ENCODE peak calls at places on chromosome 20, in ten cellular contexts. One of them, this sample, is unnamed.

GRCh38 chr20:3777726-3778629 is 3.3 kb downstream of the SPEF1 start:
- DNase-seq in AG09319: no peak
- DNase-seq in GM23338: peak
- DNase-seq in glutamatergic neuron: peak
- DNase-seq in body of pancreas: peak
- DNase-seq in adrenal gland: no peak
- DNase-seq in left lung: peak
- DNase-seq in ovary: peak
- DNase-seq in suprapubic skin: no peak
- DNase-seq in brain microvascular endothelial cell: peak
- DNase-seq in this sample: no peak

GRCh38 chr20:62319346-62319909 is 16.6 kb downstream of the ADRM1 start:
- DNase-seq in AG09319: no peak
- DNase-seq in GM23338: no peak
- DNase-seq in glutamatergic neuron: no peak
- DNase-seq in body of pancreas: no peak
- DNase-seq in adrenal gland: no peak
- DNase-seq in left lung: peak
- DNase-seq in ovary: no peak
- DNase-seq in suprapubic skin: no peak
- DNase-seq in brain microvascular endothelial cell: no peak
- DNase-seq in this sample: no peak

GRCh38 chr20:15162061-15162740 is 824.8 kb upstream of the FLRT3 start:
- DNase-seq in AG09319: no peak
- DNase-seq in GM23338: no peak
- DNase-seq in glutamatergic neuron: no peak
- DNase-seq in body of pancreas: no peak
- DNase-seq in adrenal gland: no peak
- DNase-seq in left lung: no peak
- DNase-seq in ovary: no peak
- DNase-seq in suprapubic skin: no peak
- DNase-seq in brain microvascular endothelial cell: no peak
- DNase-seq in this sample: no peak

GRCh38 chr20:39291301-39291700 is 329.2 kb downstream of the DHX35 start:
- DNase-seq in AG09319: no peak
- DNase-seq in GM23338: no peak
- DNase-seq in glutamatergic neuron: no peak
- DNase-seq in body of pancreas: peak
- DNase-seq in adrenal gland: peak
- DNase-seq in left lung: no peak
- DNase-seq in ovary: no peak
- DNase-seq in suprapubic skin: no peak
- DNase-seq in brain microvascular endothelial cell: no peak
- DNase-seq in this sample: no peak

GRCh38 chr20:9912858-9913434 is 74.1 kb upstream of the PAK5 start:
- DNase-seq in AG09319: peak
- DNase-seq in GM23338: peak
- DNase-seq in glutamatergic neuron: peak
- DNase-seq in body of pancreas: peak
- DNase-seq in adrenal gland: peak
- DNase-seq in left lung: no peak
- DNase-seq in ovary: no peak
- DNase-seq in suprapubic skin: no peak
- DNase-seq in brain microvascular endothelial cell: peak
- DNase-seq in this sample: no peak

GRCh38 chr20:41367393-41367695 is 726 bp upstream of the EMILIN3 start:
- DNase-seq in AG09319: no peak
- DNase-seq in GM23338: peak
- DNase-seq in glutamatergic neuron: no peak
- DNase-seq in body of pancreas: no peak
- DNase-seq in adrenal gland: no peak
- DNase-seq in left lung: no peak
- DNase-seq in ovary: no peak
- DNase-seq in suprapubic skin: no peak
- DNase-seq in brain microvascular endothelial cell: no peak
- DNase-seq in this sample: no peak

GRCh38 chr20:32570401-32571190 is 14.5 kb downstream of the NOL4L start:
- DNase-seq in AG09319: no peak
- DNase-seq in GM23338: peak
- DNase-seq in glutamatergic neuron: no peak
- DNase-seq in body of pancreas: peak
- DNase-seq in adrenal gland: no peak
- DNase-seq in left lung: no peak
- DNase-seq in ovary: no peak
- DNase-seq in suprapubic skin: no peak
- DNase-seq in brain microvascular endothelial cell: peak
- DNase-seq in this sample: no peak

GRCh38 chr20:63050406-63050805 is 43.6 kb upstream of the BHLHE23 start:
- DNase-seq in AG09319: no peak
- DNase-seq in GM23338: no peak
- DNase-seq in glutamatergic neuron: peak
- DNase-seq in body of pancreas: no peak
- DNase-seq in adrenal gland: no peak
- DNase-seq in left lung: peak
- DNase-seq in ovary: no peak
- DNase-seq in suprapubic skin: no peak
- DNase-seq in brain microvascular endothelial cell: no peak
- DNase-seq in this sample: no peak

GRCh38 chr20:16263582-16263981 is 309.7 kb downstream of the KIF16B start:
- DNase-seq in AG09319: no peak
- DNase-seq in GM23338: no peak
- DNase-seq in glutamatergic neuron: no peak
- DNase-seq in body of pancreas: no peak
- DNase-seq in adrenal gland: no peak
- DNase-seq in left lung: no peak
- DNase-seq in ovary: no peak
- DNase-seq in suprapubic skin: no peak
- DNase-seq in brain microvascular endothelial cell: no peak
- DNase-seq in this sample: no peak

DNA sequence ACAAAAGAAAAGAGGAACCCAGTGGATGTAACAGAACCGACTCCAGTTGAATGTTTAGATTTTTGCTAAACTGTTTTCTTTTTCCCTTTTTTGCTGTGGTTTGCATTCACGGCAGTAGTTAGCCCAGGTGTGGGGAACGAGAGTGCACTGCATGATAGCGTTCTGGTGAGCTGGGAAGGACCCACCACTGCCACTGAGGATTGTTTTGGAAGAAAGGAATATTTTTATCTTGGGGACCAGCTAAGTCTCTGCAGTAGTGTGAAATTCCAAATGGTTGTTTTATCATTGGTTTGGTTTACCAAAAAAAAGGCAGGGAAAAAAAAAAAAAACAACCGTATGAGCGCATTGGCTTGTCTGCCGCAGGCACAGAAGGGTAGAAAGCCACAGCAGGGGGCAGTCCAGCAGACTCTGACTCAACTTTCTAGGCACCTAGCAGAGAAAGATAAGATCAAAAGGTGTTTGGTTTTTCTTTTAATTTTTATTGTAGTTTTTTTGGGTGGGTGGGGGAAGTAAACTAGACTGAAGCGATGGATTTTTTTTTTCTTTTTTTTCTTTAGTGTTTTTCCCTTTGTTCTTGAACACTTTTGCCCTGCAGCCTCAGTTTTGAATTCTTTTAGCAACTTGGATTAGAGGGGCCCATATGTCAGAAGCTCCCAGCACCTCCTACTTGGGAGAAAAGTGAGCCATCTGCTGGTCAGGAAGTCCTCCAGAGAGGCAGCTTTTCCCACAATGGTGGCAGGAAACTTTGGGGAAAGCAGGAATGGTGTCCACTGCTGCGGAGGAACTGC is 13.5 kb upstream of the RAB5IF start:
- DNase-seq in AG09319: no peak
- DNase-seq in GM23338: peak
- DNase-seq in glutamatergic neuron: no peak
- DNase-seq in body of pancreas: peak
- DNase-seq in adrenal gland: no peak
- DNase-seq in left lung: no peak
- DNase-seq in ovary: no peak
- DNase-seq in suprapubic skin: no peak
- DNase-seq in brain microvascular endothelial cell: no peak
- DNase-seq in this sample: no peak
- TF ChIP-seq CTCF in AG09319: peak
- TF ChIP-seq CTCF in GM23338: peak
- TF ChIP-seq CTCF in glutamatergic neuron: no peak
- TF ChIP-seq CTCF in body of pancreas: peak
- TF ChIP-seq CTCF in adrenal gland: peak
- TF ChIP-seq CTCF in left lung: peak
- TF ChIP-seq CTCF in ovary: peak
- TF ChIP-seq CTCF in suprapubic skin: no peak
- TF ChIP-seq CTCF in brain microvascular endothelial cell: peak
- TF ChIP-seq CTCF in this sample: no peak

DNA sequence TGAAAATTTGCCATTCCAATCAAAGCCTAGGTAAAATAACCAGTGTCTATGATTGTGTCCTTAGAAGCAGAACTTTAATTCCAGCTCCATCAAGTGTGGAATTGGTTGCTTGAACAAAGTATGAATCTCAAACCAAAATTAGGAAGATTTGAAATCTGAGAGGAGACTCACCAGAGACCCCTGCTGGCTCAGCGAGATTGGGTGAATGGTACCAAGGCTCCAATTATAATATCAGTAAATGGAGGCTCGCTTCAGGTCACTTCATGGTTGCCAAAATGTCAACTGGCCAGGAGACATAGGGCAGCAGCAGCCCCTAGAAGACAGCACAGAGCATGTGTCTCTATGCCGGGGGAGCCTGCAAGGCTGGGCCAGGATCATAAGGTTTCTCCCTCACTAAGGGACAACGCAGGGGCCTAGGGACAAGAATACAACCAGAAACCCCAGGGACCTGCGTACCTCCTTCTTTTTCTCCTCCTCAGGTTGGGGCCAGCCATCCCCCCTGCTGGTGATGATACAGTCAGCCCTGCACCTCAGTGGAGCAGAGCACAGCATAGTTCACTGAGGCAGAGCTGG is 14.0 kb downstream of the RBL1 start:
- DNase-seq in AG09319: no peak
- DNase-seq in GM23338: peak
- DNase-seq in glutamatergic neuron: peak
- DNase-seq in body of pancreas: no peak
- DNase-seq in adrenal gland: peak
- DNase-seq in left lung: no peak
- DNase-seq in ovary: no peak
- DNase-seq in suprapubic skin: no peak
- DNase-seq in brain microvascular endothelial cell: peak
- DNase-seq in this sample: no peak
- TF ChIP-seq CTCF in AG09319: peak
- TF ChIP-seq CTCF in GM23338: peak
- TF ChIP-seq CTCF in glutamatergic neuron: peak
- TF ChIP-seq CTCF in body of pancreas: peak
- TF ChIP-seq CTCF in adrenal gland: peak
- TF ChIP-seq CTCF in left lung: peak
- TF ChIP-seq CTCF in ovary: no peak
- TF ChIP-seq CTCF in suprapubic skin: no peak
- TF ChIP-seq CTCF in brain microvascular endothelial cell: peak
- TF ChIP-seq CTCF in this sample: no peak

GRCh38 chr20:57711311-57711712 is 1.5 kb upstream of the PMEPA1 start:
- DNase-seq in AG09319: no peak
- DNase-seq in GM23338: no peak
- DNase-seq in glutamatergic neuron: no peak
- DNase-seq in body of pancreas: peak
- DNase-seq in adrenal gland: no peak
- DNase-seq in left lung: no peak
- DNase-seq in ovary: no peak
- DNase-seq in suprapubic skin: no peak
- DNase-seq in brain microvascular endothelial cell: no peak
- DNase-seq in this sample: no peak

GRCh38 chr20:57711826-57712225 is 2.0 kb upstream of the PMEPA1 start:
- DNase-seq in AG09319: no peak
- DNase-seq in GM23338: no peak
- DNase-seq in glutamatergic neuron: no peak
- DNase-seq in body of pancreas: no peak
- DNase-seq in adrenal gland: no peak
- DNase-seq in left lung: no peak
- DNase-seq in ovary: no peak
- DNase-seq in suprapubic skin: no peak
- DNase-seq in brain microvascular endothelial cell: no peak
- DNase-seq in this sample: no peak

GRCh38 chr20:57708694-57709673 is 831 bp downstream of the PMEPA1 start:
- DNase-seq in AG09319: no peak
- DNase-seq in GM23338: no peak
- DNase-seq in glutamatergic neuron: peak
- DNase-seq in body of pancreas: peak
- DNase-seq in adrenal gland: peak
- DNase-seq in left lung: no peak
- DNase-seq in ovary: peak
- DNase-seq in suprapubic skin: no peak
- DNase-seq in brain microvascular endothelial cell: peak
- DNase-seq in this sample: no peak

GRCh38 chr20:57710841-57711240 is 1.0 kb upstream of the PMEPA1 start:
- DNase-seq in AG09319: no peak
- DNase-seq in GM23338: no peak
- DNase-seq in glutamatergic neuron: no peak
- DNase-seq in body of pancreas: peak
- DNase-seq in adrenal gland: no peak
- DNase-seq in left lung: no peak
- DNase-seq in ovary: no peak
- DNase-seq in suprapubic skin: no peak
- DNase-seq in brain microvascular endothelial cell: no peak
- DNase-seq in this sample: no peak

GRCh38 chr20:57709823-57710799 is at the start of gene PMEPA1:
- DNase-seq in AG09319: peak
- DNase-seq in GM23338: peak
- DNase-seq in glutamatergic neuron: peak
- DNase-seq in body of pancreas: peak
- DNase-seq in adrenal gland: peak
- DNase-seq in left lung: peak
- DNase-seq in ovary: peak
- DNase-seq in suprapubic skin: peak
- DNase-seq in brain microvascular endothelial cell: peak
- DNase-seq in this sample: peak
- TF ChIP-seq CTCF in AG09319: no peak
- TF ChIP-seq CTCF in GM23338: no peak
- TF ChIP-seq CTCF in glutamatergic neuron: no peak
- TF ChIP-seq CTCF in body of pancreas: no peak
- TF ChIP-seq CTCF in adrenal gland: peak
- TF ChIP-seq CTCF in left lung: no peak
- TF ChIP-seq CTCF in ovary: peak
- TF ChIP-seq CTCF in suprapubic skin: no peak
- TF ChIP-seq CTCF in brain microvascular endothelial cell: no peak
- TF ChIP-seq CTCF in this sample: no peak

DNA sequence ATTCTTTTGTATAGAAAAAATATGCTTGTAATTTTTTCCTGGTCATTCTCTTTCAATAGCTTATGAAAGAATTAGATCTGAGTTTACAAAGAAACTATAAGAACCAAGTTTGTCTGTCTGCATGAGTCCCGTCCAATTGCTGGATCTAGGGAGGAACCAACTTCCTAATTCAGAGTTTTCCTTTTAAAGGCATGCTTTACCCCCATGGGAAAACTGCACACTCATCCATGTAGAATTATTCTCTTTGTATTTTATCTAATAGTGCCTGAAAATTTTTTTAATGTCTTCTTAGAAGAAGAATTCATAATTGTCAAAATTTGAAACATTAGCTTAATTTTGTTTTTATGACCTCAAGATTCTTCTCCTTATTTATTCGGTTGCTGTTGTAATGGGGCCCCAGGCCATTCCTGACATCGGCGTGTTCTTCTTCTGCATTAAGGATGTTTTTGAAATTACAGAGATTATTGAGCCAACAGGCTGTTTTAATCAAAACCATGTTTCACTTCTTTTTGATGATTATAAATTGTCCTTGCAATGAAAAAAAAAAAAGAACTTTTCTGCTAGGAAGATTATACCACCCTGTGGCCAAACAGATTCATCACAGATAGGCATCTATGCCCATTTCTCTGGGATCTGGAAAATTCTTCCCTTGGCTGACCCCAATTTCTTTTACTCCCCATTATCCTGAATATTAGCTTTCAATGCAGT is 100.3 kb downstream of the ZNF217 start:
- DNase-seq in AG09319: no peak
- DNase-seq in GM23338: no peak
- DNase-seq in glutamatergic neuron: no peak
- DNase-seq in body of pancreas: no peak
- DNase-seq in adrenal gland: no peak
- DNase-seq in left lung: no peak
- DNase-seq in ovary: no peak
- DNase-seq in suprapubic skin: no peak
- DNase-seq in brain microvascular endothelial cell: no peak
- DNase-seq in this sample: no peak
- TF ChIP-seq CTCF in AG09319: peak
- TF ChIP-seq CTCF in GM23338: no peak
- TF ChIP-seq CTCF in glutamatergic neuron: no peak
- TF ChIP-seq CTCF in body of pancreas: no peak
- TF ChIP-seq CTCF in adrenal gland: peak
- TF ChIP-seq CTCF in left lung: no peak
- TF ChIP-seq CTCF in ovary: no peak
- TF ChIP-seq CTCF in suprapubic skin: no peak
- TF ChIP-seq CTCF in brain microvascular endothelial cell: no peak
- TF ChIP-seq CTCF in this sample: no peak